ENCODE peak calls at places on chromosomes 6 and 20, in eight cellular contexts. Z, C, N, E, U, J, X and G are unnamed samples.

GRCh38 chr6:104182811-104183210 is 676.9 kb downstream of the HACE1 start:
- DNase-seq in Z (no peak), C (no peak), N (no peak), E (no peak), U (no peak), J (no peak), X (peak; percentile 4), G (no peak)

GRCh38 chr20:32861446-32861845 is 2.7 kb downstream of the EFCAB8 start:
- DNase-seq in Z (no peak), C (no peak), N (no peak), E (no peak), U (no peak), J (no peak), X (no peak), G (no peak)

GRCh38 chr6:40796280-40797223 is 209.4 kb upstream of the LRFN2 start:
- DNase-seq in Z (no peak), C (peak; percentile 60), N (no peak), E (no peak), U (peak; percentile 71), J (no peak), X (no peak), G (no peak)

GRCh38 chr20:17524551-17524950 is 6.6 kb downstream of the BFSP1 start:
- DNase-seq in Z (no peak), C (no peak), N (no peak), E (no peak), U (no peak), J (no peak), X (no peak), G (no peak)

GRCh38 chr20:60132827-60133549 is 174.8 kb downstream of the CDH26 start:
- DNase-seq in Z (no peak), C (no peak), N (no peak), E (no peak), U (no peak), J (no peak), X (no peak), G (no peak)

GRCh38 chr6:52141596-52141995 is 44.6 kb upstream of the IL17A start:
- DNase-seq in Z (no peak), C (no peak), N (no peak), E (no peak), U (no peak), J (no peak), X (no peak), G (no peak)

GRCh38 chr6:44020148-44020547 is 107.1 kb downstream of the MRPL14 start:
- DNase-seq in Z (no peak), C (no peak), N (no peak), E (peak; percentile 63), U (no peak), J (no peak), X (no peak), G (no peak)

GRCh38 chr20:37316116-37316774 is 26.8 kb downstream of the MANBAL start:
- DNase-seq in Z (no peak), C (no peak), N (peak; percentile 45), E (no peak), U (no peak), J (no peak), X (no peak), G (no peak)

GRCh38 chr6:36954262-36954931 is at the start of gene PI16:
- DNase-seq in Z (peak; percentile 81), C (no peak), N (no peak), E (no peak), U (no peak), J (no peak), X (no peak), G (no peak)

GRCh38 chr6:12348530-12349511 is 58.7 kb downstream of the EDN1 start:
- DNase-seq in Z (no peak), C (no peak), N (peak; percentile 49), E (no peak), U (no peak), J (no peak), X (peak; percentile 88), G (no peak)

GRCh38 chr6:34746104-34746846 is 11.0 kb upstream of the SNRPC start:
- DNase-seq in Z (no peak), C (no peak), N (no peak), E (no peak), U (peak; percentile 8), J (no peak), X (peak; percentile 8), G (no peak)

GRCh38 chr6:101907356-101908217 is 514.1 kb downstream of the GRIK2 start:
- DNase-seq in Z (no peak), C (no peak), N (no peak), E (no peak), U (no peak), J (no peak), X (no peak), G (no peak)

GRCh38 chr6:4412488-4412887 is 277.1 kb upstream of the ECI2 start:
- DNase-seq in Z (no peak), C (no peak), N (no peak), E (no peak), U (no peak), J (no peak), X (no peak), G (no peak)

GRCh38 chr20:45253260-45253659 is 1.1 kb downstream of the SLPI start:
- DNase-seq in Z (no peak), C (no peak), N (no peak), E (no peak), U (no peak), J (no peak), X (no peak), G (no peak)

GRCh38 chr20:44504402-44505309 is 17.2 kb downstream of the SERINC3 start:
- DNase-seq in Z (no peak), C (no peak), N (no peak), E (no peak), U (no peak), J (no peak), X (no peak), G (no peak)

GRCh38 chr6:3045777-3046176 is 22.5 kb upstream of the RIPK1 start:
- DNase-seq in Z (no peak), C (no peak), N (no peak), E (no peak), U (no peak), J (no peak), X (no peak), G (no peak)

GRCh38 chr6:52127957-52128356 is 40.5 kb upstream of the PKHD1 start:
- DNase-seq in Z (no peak), C (no peak), N (no peak), E (no peak), U (no peak), J (no peak), X (no peak), G (no peak)

GRCh38 chr6:122996797-122997520 is 924 bp downstream of the CLVS2 start:
- DNase-seq in Z (no peak), C (no peak), N (no peak), E (no peak), U (no peak), J (no peak), X (no peak), G (no peak)
- H3K9me3 ChIP-seq in Z (no peaks in the 10 kb centered on the region), C (no peaks in the 10 kb centered on the region), N (no peaks in the 10 kb centered on the region), E (no peaks in the 10 kb centered on the region), U (no peaks in the 10 kb centered on the region), J (no peaks in the 10 kb centered on the region), X (no peaks in the 10 kb centered on the region), G (no peaks in the 10 kb centered on the region)

GRCh38 chr6:31652925-31653724 is 664 bp upstream of the BAG6 start:
- DNase-seq in Z (peak; percentile 94), C (peak; percentile 90), N (peak; percentile 87), E (peak; percentile 95), U (peak; percentile 89), J (peak; percentile 83), X (peak; percentile 84), G (peak; percentile 88)
- TF ChIP-seq CTCF in Z (peak; percentile 54), C (no peak), N (no peak), E (no peak), U (no peak), J (no peak), X (no peak), G (no peak)

GRCh38 chr20:41956316-41957050 is 338.3 kb upstream of the CHD6 start:
- DNase-seq in Z (peak; percentile 33), C (no peak), N (no peak), E (no peak), U (no peak), J (no peak), X (no peak), G (peak; percentile 12)
- H3K9me3 ChIP-seq in Z (no peaks in the 10 kb centered on the region), C (no peaks in the 10 kb centered on the region), N (no peaks in the 10 kb centered on the region), E (no peaks in the 10 kb centered on the region), U (no peaks in the 10 kb centered on the region), J (no peaks in the 10 kb centered on the region), X (no peaks in the 10 kb centered on the region), G (no peaks in the 10 kb centered on the region)

GRCh38 chr6:155406801-155407200 is 48.8 kb downstream of the NOX3 start:
- DNase-seq in Z (no peak), C (no peak), N (no peak), E (no peak), U (no peak), J (no peak), X (no peak), G (no peak)
- TF ChIP-seq CTCF in Z (no peak), C (peak; percentile 26), N (no peak), E (no peak), U (no peak), J (no peak), X (no peak), G (no peak)

DNA sequence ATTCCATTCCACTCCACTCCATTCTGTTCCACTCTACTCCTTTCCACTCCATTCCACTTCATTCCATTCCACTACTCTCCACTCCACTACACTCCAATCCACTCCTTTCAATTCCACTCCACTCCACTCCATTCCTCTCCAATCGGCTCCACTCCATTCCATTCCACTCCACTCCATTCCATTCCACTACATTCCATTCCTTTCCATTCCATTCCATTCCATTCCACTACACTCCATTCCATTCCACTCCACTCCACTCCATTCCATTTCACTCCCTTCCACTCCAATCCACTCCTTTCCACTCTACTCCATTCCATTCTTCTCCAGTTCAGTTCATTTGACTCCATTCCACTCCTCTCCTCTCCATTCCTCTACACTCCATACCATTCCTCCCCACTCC is 26.2 kb upstream of the DEFB125 start:
- DNase-seq in Z (no peak), C (no peak), N (no peak), E (no peak), U (no peak), J (no peak), X (no peak), G (no peak)
- H3K9me3 ChIP-seq in Z (no peaks in the 10 kb centered on the region), C (no peaks in the 10 kb centered on the region), N (peaks cover 25% of the 10 kb centered on the region), E (no peaks in the 10 kb centered on the region), U (no peaks in the 10 kb centered on the region), J (no peaks in the 10 kb centered on the region), X (peaks cover 30% of the 10 kb centered on the region), G (peaks cover 7% of the 10 kb centered on the region)

DNA sequence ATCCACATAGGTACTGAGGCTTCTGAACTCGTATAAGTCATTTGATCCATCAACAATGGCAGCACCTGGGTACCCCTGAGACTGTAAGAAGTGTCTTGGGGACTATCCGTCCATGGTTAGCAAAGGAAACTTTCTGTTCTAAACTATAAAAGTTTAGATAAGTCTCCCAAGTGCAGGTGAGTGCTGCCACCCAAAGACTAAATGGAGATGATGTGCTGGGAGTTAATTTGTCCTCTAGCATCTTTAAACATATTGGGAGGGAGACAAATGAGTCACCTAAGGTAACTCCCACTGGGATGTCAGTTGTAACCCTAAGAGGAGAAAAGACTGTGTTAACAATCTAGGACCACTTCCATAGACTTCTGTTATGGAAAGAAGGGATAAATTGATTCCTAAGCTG is 6.2 kb downstream of the BEND6 start:
- DNase-seq in Z (no peak), C (no peak), N (no peak), E (no peak), U (no peak), J (no peak), X (no peak), G (no peak)
- TF ChIP-seq CTCF in Z (no peak), C (no peak), N (no peak), E (no peak), U (no peak), J (no peak), X (no peak), G (no peak)